ENCODE peak calls at places on chromosomes 3 and 15, in five cellular contexts. K, U, O, Y and A are unnamed samples.

GRCh38 chr15:75024102-75024636 is 779 bp downstream of the PPCDC start:
- DNase-seq in O (peak; percentile 31), K (no peak), Y (no peak), U (peak; percentile 43), A (no peak)

GRCh38 chr3:8282541-8283165 is 219.0 kb upstream of the LMCD1 start:
- DNase-seq in Y (no peak), O (no peak), U (no peak), K (no peak), A (no peak)

GRCh38 chr3:61954097-61954528 is 392.7 kb downstream of the PTPRG start:
- DNase-seq in U (no peak), Y (no peak), K (no peak), O (peak; percentile 40), A (no peak)

GRCh38 chr3:12201813-12202212 is 43.1 kb upstream of the TIMP4 start:
- DNase-seq in Y (no peak), O (no peak), U (no peak), K (no peak), A (no peak)

GRCh38 chr15:57427367-57427821 is 51.1 kb downstream of the CGNL1 start:
- DNase-seq in U (peak; percentile 55), O (peak; percentile 88), Y (no peak), K (no peak), A (no peak)

GRCh38 chr15:45690581-45691260 is 55.9 kb downstream of the SQOR start:
- DNase-seq in O (no peak), Y (no peak), K (no peak), U (no peak), A (no peak)

GRCh38 chr15:23384371-23384770 is 29.8 kb downstream of the GOLGA8S start:
- DNase-seq in U (no peak), Y (no peak), O (no peak), K (no peak), A (no peak)

GRCh38 chr15:87816016-87816415 is 440.5 kb downstream of the NTRK3 start:
- DNase-seq in O (no peak), Y (no peak), U (no peak), K (no peak), A (no peak)

GRCh38 chr15:71349736-71350515 is 234.7 kb downstream of the THSD4 start:
- DNase-seq in O (no peak), Y (no peak), U (no peak), K (no peak), A (no peak)

GRCh38 chr15:31464216-31465082 is 137.8 kb downstream of the KLF13 start:
- DNase-seq in O (no peak), Y (no peak), K (no peak), U (no peak), A (no peak)

GRCh38 chr3:195908439-195909293 is at the start of gene TNK2:
- DNase-seq in U (no peak), Y (peak; percentile 75), K (no peak), O (peak; percentile 52), A (peak; percentile 66)

GRCh38 chr3:141334627-141335250 is 33.6 kb upstream of the ZBTB38 start:
- DNase-seq in Y (no peak), U (no peak), O (no peak), K (no peak), A (no peak)

GRCh38 chr3:122687298-122687697 is 6.7 kb downstream of the PARP14 start:
- DNase-seq in O (no peak), K (no peak), U (no peak), Y (no peak), A (no peak)

GRCh38 chr3:134387293-134387692 is 13.0 kb upstream of the AMOTL2 start:
- DNase-seq in O (no peak), K (no peak), U (no peak), Y (no peak), A (no peak)

GRCh38 chr15:100785181-100786138 is 94.2 kb upstream of the ALDH1A3 start:
- DNase-seq in Y (no peak), K (no peak), O (no peak), U (no peak), A (peak; percentile 14)

GRCh38 chr15:74530771-74531143 is 10.3 kb upstream of the ARID3B start:
- DNase-seq in Y (no peak), K (no peak), U (no peak), O (no peak), A (no peak)

GRCh38 chr15:64713592-64713991 is 61.8 kb downstream of the RBPMS2 start:
- DNase-seq in K (no peak), Y (no peak), O (no peak), U (no peak), A (no peak)

GRCh38 chr15:74889390-74889881 is 406 bp upstream of the MPI start:
- DNase-seq in K (no peak), O (peak; percentile 69), U (peak; percentile 38), Y (no peak), A (peak; percentile 32)

GRCh38 chr3:111069974-111070751 is 1.5 kb upstream of the NECTIN3 start:
- DNase-seq in K (no peak), Y (no peak), O (peak; percentile 45), U (peak; percentile 24), A (no peak)

GRCh38 chr3:69313251-69313650 is 72.6 kb downstream of the FRMD4B start:
- DNase-seq in K (no peak), O (no peak), Y (no peak), U (no peak), A (no peak)

GRCh38 chr3:64889991-64890390 is 202.2 kb upstream of the ADAMTS9 start:
- DNase-seq in U (peak; percentile 68), Y (no peak), K (no peak), O (peak; percentile 11), A (no peak)

GRCh38 chr15:95105229-95105628 is 873.9 kb downstream of the MCTP2 start:
- DNase-seq in O (no peak), Y (no peak), K (no peak), U (peak; percentile 51), A (no peak)

GRCh38 chr15:90593469-90594158 is 63.9 kb downstream of the CRTC3 start:
- DNase-seq in Y (no peak), K (no peak), O (no peak), U (no peak), A (no peak)

GRCh38 chr15:56028430-56028829 is 35.0 kb upstream of the NEDD4 start:
- DNase-seq in K (no peak), O (no peak), Y (no peak), U (no peak), A (no peak)

GRCh38 chr15:77753238-77753873 is 120.6 kb upstream of the LINGO1 start:
- DNase-seq in Y (no peak), K (no peak), O (peak; percentile 79), U (peak; percentile 35), A (no peak)

GRCh38 chr3:179907784-179908482 is 128.8 kb downstream of the PEX5L start:
- DNase-seq in U (no peak), K (no peak), Y (no peak), O (no peak), A (no peak)

GRCh38 chr15:24858737-24859601 is 95.8 kb upstream of the SNRPN start:
- DNase-seq in K (no peak), Y (no peak), U (no peak), O (peak; percentile 64), A (no peak)

GRCh38 chr3:186869253-186870235 is 27.0 kb downstream of the ADIPOQ start:
- DNase-seq in U (peak; percentile 36), O (no peak), Y (no peak), K (no peak), A (no peak)

GRCh38 chr3:127041264-127041820 is 58.4 kb downstream of the PLXNA1 start:
- DNase-seq in Y (no peak), K (no peak), U (no peak), O (no peak), A (no peak)

GRCh38 chr3:24521306-24522154 is 26.9 kb upstream of the THRB start:
- DNase-seq in K (peak; percentile 33), U (no peak), Y (no peak), O (peak; percentile 77), A (no peak)

GRCh38 chr3:139935866-139936817 is 1.2 kb downstream of the CLSTN2 start:
- DNase-seq in Y (no peak), U (no peak), O (peak; percentile 71), K (no peak), A (no peak)

GRCh38 chr3:180615954-180616353 is 14.0 kb downstream of the TTC14 start:
- DNase-seq in O (no peak), K (no peak), Y (no peak), U (no peak), A (no peak)

GRCh38 chr15:76160426-76161152 is 100.8 kb downstream of the TMEM266 start:
- DNase-seq in K (no peak), U (no peak), Y (no peak), O (no peak), A (no peak)

GRCh38 chr3:194537732-194538247 is 51.0 kb upstream of the ATP13A3 start:
- DNase-seq in Y (no peak), K (no peak), O (no peak), U (peak; percentile 77), A (no peak)

GRCh38 chr3:167705840-167706239 is 28.9 kb downstream of the PDCD10 start:
- DNase-seq in K (no peak), O (no peak), Y (no peak), U (peak; percentile 31), A (no peak)

GRCh38 chr3:54791552-54792156 is 136.2 kb downstream of the LRTM1 start:
- DNase-seq in O (no peak), K (no peak), Y (no peak), U (no peak), A (no peak)

GRCh38 chr3:28727321-28727720 is 378.7 kb upstream of the AZI2 start:
- DNase-seq in U (no peak), K (no peak), Y (no peak), O (no peak), A (no peak)

GRCh38 chr15:48868018-48868417 is 9.9 kb upstream of the EID1 start:
- DNase-seq in U (peak; percentile 29), Y (no peak), K (no peak), O (no peak), A (no peak)